ENCODE peak calls at places on chromosomes 2 and 18, in nine cellular contexts. R is right cardiac atrium; D is PC-9; Q is CD4-positive, alpha-beta memory T cell; K is substantia nigra; H is dorsolateral prefrontal cortex; O is left ventricle myocardium inferior; F is CD4-positive, alpha-beta T cell; T is upper lobe of right lung. L is an unnamed sample.

GRCh38 chr2:30691091-30691947 is 115.9 kb downstream of the CAPN13 start:
- DNase-seq in R (no peak), D (no peak), Q (no peak), K (no peak), H (no peak), O (no peak), F (no peak), T (no peak), L (no peak)

GRCh38 chr2:135164431-135164830 is 112.3 kb downstream of the RAB3GAP1 start:
- DNase-seq in R (no peak), D (peak), Q (no peak), K (no peak), H (no peak), O (no peak), F (no peak), T (no peak), L (no peak)

GRCh38 chr2:234989183-234989701 is 37.4 kb downstream of the SH3BP4 start:
- DNase-seq in R (peak), D (peak), Q (no peak), K (peak), H (peak), O (peak), F (no peak), T (peak), L (peak)

GRCh38 chr2:15634846-15635490 is 43.3 kb downstream of the DDX1 start:
- DNase-seq in R (no peak), D (no peak), Q (no peak), K (no peak), H (no peak), O (no peak), F (no peak), T (no peak), L (no peak)

GRCh38 chr2:109376115-109376514 is 237.7 kb downstream of the SEPTIN10 start:
- DNase-seq in R (no peak), D (peak), Q (no peak), K (no peak), H (peak), O (no peak), F (no peak), T (peak), L (no peak)

GRCh38 chr18:13319629-13320028 is 101.1 kb downstream of the LDLRAD4 start:
- DNase-seq in R (no peak), D (no peak), Q (no peak), K (no peak), H (no peak), O (no peak), F (no peak), T (no peak), L (no peak)

GRCh38 chr18:657311-657997 is at the start of gene TYMS:
- DNase-seq in R (peak), D (peak), Q (peak), K (peak), H (no peak), O (peak), F (no peak), T (peak), L (peak)

GRCh38 chr18:8823530-8823929 is 118.2 kb downstream of the MTCL1 start:
- DNase-seq in R (no peak), D (no peak), Q (no peak), K (no peak), H (no peak), O (no peak), F (no peak), T (no peak), L (no peak)

GRCh38 chr18:73679941-73680700 is 467.5 kb downstream of the FBXO15 start:
- DNase-seq in R (no peak), D (no peak), Q (no peak), K (no peak), H (no peak), O (no peak), F (no peak), T (no peak), L (no peak)

GRCh38 chr2:79874015-79874414 is 361.2 kb downstream of the CTNNA2 start:
- DNase-seq in R (no peak), D (no peak), Q (no peak), K (no peak), H (no peak), O (no peak), F (no peak), T (no peak), L (no peak)

GRCh38 chr2:225464346-225465025 is 65.0 kb downstream of the NYAP2 start:
- DNase-seq in R (no peak), D (no peak), Q (peak), K (no peak), H (no peak), O (no peak), F (no peak), T (no peak), L (no peak)

GRCh38 chr2:20509766-20510490 is 63.1 kb downstream of the RHOB start:
- DNase-seq in R (peak), D (peak), Q (no peak), K (no peak), H (peak), O (no peak), F (no peak), T (peak), L (peak)

GRCh38 chr18:36412778-36413177 is 115.3 kb downstream of the FHOD3 start:
- DNase-seq in R (no peak), D (peak), Q (no peak), K (no peak), H (no peak), O (no peak), F (no peak), T (no peak), L (no peak)

GRCh38 chr2:109438773-109439191 is 175.0 kb downstream of the SEPTIN10 start:
- DNase-seq in R (peak), D (peak), Q (no peak), K (peak), H (peak), O (peak), F (no peak), T (no peak), L (no peak)

GRCh38 chr2:29272311-29272710 is 157.1 kb downstream of the CLIP4 start:
- DNase-seq in R (no peak), D (no peak), Q (no peak), K (no peak), H (no peak), O (no peak), F (no peak), T (no peak), L (no peak)

GRCh38 chr2:85858841-85859240 is 29.9 kb downstream of the ST3GAL5 start:
- DNase-seq in R (no peak), D (no peak), Q (no peak), K (no peak), H (no peak), O (no peak), F (no peak), T (no peak), L (no peak)

GRCh38 chr2:71938659-71939587 is 208.7 kb downstream of the CYP26B1 start:
- DNase-seq in R (no peak), D (no peak), Q (no peak), K (no peak), H (peak), O (no peak), F (no peak), T (peak), L (no peak)

GRCh38 chr2:187500585-187501359 is 52.7 kb upstream of the CALCRL start:
- DNase-seq in R (no peak), D (peak), Q (no peak), K (no peak), H (no peak), O (no peak), F (no peak), T (no peak), L (no peak)

GRCh38 chr2:133413863-133414262 is 154.4 kb downstream of the NCKAP5 start:
- DNase-seq in R (no peak), D (no peak), Q (no peak), K (no peak), H (no peak), O (no peak), F (no peak), T (no peak), L (no peak)

GRCh38 chr2:240503375-240503774 is 54.4 kb downstream of the ANKMY1 start:
- DNase-seq in R (no peak), D (no peak), Q (no peak), K (no peak), H (no peak), O (no peak), F (no peak), T (no peak), L (no peak)

GRCh38 chr18:30522288-30522929 is 520.1 kb downstream of the DSC3 start:
- DNase-seq in R (no peak), D (no peak), Q (no peak), K (no peak), H (no peak), O (no peak), F (no peak), T (no peak), L (no peak)

GRCh38 chr2:45627911-45628310 is 16.8 kb upstream of the SRBD1 start:
- DNase-seq in R (no peak), D (no peak), Q (no peak), K (no peak), H (no peak), O (no peak), F (no peak), T (no peak), L (no peak)

GRCh38 chr2:234973008-234973407 is 21.2 kb downstream of the SH3BP4 start:
- DNase-seq in R (no peak), D (no peak), Q (no peak), K (no peak), H (no peak), O (no peak), F (no peak), T (no peak), L (no peak)

GRCh38 chr2:147483911-147484310 is 360.9 kb upstream of the ACVR2A start:
- DNase-seq in R (no peak), D (no peak), Q (no peak), K (no peak), H (no peak), O (no peak), F (no peak), T (no peak), L (no peak)

GRCh38 chr2:40358783-40359182 is 93.1 kb downstream of the SLC8A1 start:
- DNase-seq in R (no peak), D (no peak), Q (no peak), K (no peak), H (no peak), O (no peak), F (no peak), T (no peak), L (no peak)

GRCh38 chr2:39631715-39632114 is 34.0 kb upstream of the TMEM178A start:
- DNase-seq in R (no peak), D (peak), Q (no peak), K (no peak), H (no peak), O (no peak), F (no peak), T (no peak), L (no peak)

GRCh38 chr2:215439980-215440512 is 4.2 kb upstream of the FN1 start:
- DNase-seq in R (no peak), D (no peak), Q (no peak), K (no peak), H (no peak), O (no peak), F (no peak), T (no peak), L (no peak)

GRCh38 chr2:147049888-147050446 is 794.9 kb upstream of the ACVR2A start:
- DNase-seq in R (no peak), D (no peak), Q (no peak), K (no peak), H (no peak), O (no peak), F (no peak), T (no peak), L (no peak)

GRCh38 chr18:35059280-35059927 is 18.2 kb downstream of the MAPRE2 start:
- DNase-seq in R (no peak), D (no peak), Q (no peak), K (no peak), H (no peak), O (no peak), F (no peak), T (no peak), L (no peak)

GRCh38 chr2:8609357-8609804 is 72.5 kb upstream of the ID2 start:
- DNase-seq in R (no peak), D (no peak), Q (no peak), K (no peak), H (no peak), O (no peak), F (no peak), T (peak), L (no peak)

GRCh38 chr2:31170071-31170698 is 31.9 kb upstream of the GALNT14 start:
- DNase-seq in R (peak), D (peak), Q (peak), K (peak), H (peak), O (peak), F (peak), T (no peak), L (peak)

GRCh38 chr2:236286866-236287545 is 22.8 kb upstream of the ASB18 start:
- DNase-seq in R (no peak), D (no peak), Q (no peak), K (no peak), H (no peak), O (no peak), F (no peak), T (no peak), L (no peak)

GRCh38 chr2:211854832-211855231 is 683.8 kb downstream of the ERBB4 start:
- DNase-seq in R (no peak), D (no peak), Q (no peak), K (no peak), H (no peak), O (no peak), F (no peak), T (no peak), L (no peak)

DNA sequence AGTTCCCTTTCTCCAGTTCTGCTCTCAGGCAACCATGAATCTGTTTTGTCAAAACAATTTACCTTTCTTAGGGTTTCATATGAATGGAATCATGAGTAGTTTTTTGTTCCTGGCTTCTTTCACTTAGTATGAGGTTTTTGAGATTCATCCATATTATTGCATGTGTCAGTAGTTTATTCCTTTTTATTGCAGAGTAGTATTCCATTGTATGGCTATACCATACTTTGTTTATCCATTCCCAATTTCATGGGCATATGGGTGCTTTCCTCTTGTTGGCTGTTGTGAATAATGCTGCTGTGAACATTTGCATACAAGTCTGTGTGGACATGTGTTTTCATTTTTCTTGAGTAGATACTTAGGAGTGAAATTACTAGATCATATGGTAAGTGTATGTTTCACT is 46.0 kb downstream of the SANBR start:
- DNase-seq in R (no peak), D (no peak), Q (no peak), K (no peak), H (no peak), O (no peak), F (no peak), T (no peak), L (no peak)
- H3K27ac ChIP-seq in R (no peak), D (no peak), Q (no peak), K (no peak), H (no peak), O (no peak), F (no peak), T (no peak), L (no peak)

GRCh38 chr2:233354971-233355574 is 779 bp downstream of the DGKD start:
- DNase-seq in R (peak), D (peak), Q (no peak), K (no peak), H (no peak), O (peak), F (peak), T (peak), L (no peak)
- H3K27ac ChIP-seq in R (no peak), D (no peak), Q (peak), K (no peak), H (peak), O (peak), F (no peak), T (no peak), L (peak)

GRCh38 chr2:102240640-102241370 is 54.0 kb downstream of the IL1RL2 start:
- DNase-seq in R (peak), D (peak), Q (peak), K (peak), H (peak), O (peak), F (peak), T (peak), L (peak)
- H3K27ac ChIP-seq in R (peak), D (peak), Q (no peak), K (peak), H (peak), O (peak), F (no peak), T (peak), L (peak)

DNA sequence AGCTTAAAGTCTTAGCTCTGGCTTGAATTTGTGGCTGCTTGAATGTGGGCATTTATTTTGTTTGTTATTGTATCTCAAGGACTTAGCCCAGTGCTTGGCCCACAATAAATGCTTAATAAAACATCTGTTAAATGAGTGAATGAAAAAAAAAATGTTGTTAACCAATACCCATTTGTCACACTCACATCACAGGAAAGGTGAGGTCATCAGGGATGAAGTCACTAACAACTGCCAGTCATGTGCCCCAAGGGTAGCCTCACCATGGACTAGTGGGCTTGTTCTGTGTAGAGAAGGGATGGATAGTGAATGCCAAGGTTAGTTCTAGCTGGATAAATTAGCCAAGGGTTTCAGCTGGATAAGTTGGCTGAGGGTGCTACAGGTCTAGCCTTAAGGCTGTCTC is 3.0 kb downstream of the NRBP1 start:
- DNase-seq in R (no peak), D (no peak), Q (no peak), K (no peak), H (no peak), O (no peak), F (no peak), T (no peak), L (no peak)
- H3K27ac ChIP-seq in R (no peak), D (no peak), Q (no peak), K (no peak), H (no peak), O (no peak), F (no peak), T (no peak), L (no peak)